ENCODE peak calls at places on chromosomes 12 and 14, in seven cellular contexts. One of them, this sample, is unnamed.

GRCh38 chr14:105315211-105315721 is 718 bp downstream of the PACS2 start:
- DNase-seq in naive thymus-derived CD4-positive, alpha-beta T cell: peak; percentile 72
- DNase-seq in effector memory CD4-positive, alpha-beta T cell: peak; percentile 55
- DNase-seq in prostate gland: peak; percentile 29
- DNase-seq in psoas muscle: peak; percentile 47
- DNase-seq in transverse colon: peak; percentile 66
- DNase-seq in hepatocyte: peak; percentile 66
- DNase-seq in this sample: no peak

GRCh38 chr12:117360222-117360550 is 1.2 kb downstream of the NOS1 start:
- DNase-seq in naive thymus-derived CD4-positive, alpha-beta T cell: no peak
- DNase-seq in effector memory CD4-positive, alpha-beta T cell: no peak
- DNase-seq in prostate gland: no peak
- DNase-seq in psoas muscle: no peak
- DNase-seq in transverse colon: no peak
- DNase-seq in hepatocyte: no peak
- DNase-seq in this sample: no peak

GRCh38 chr14:74978416-74978947 is 23.1 kb upstream of the PGF start:
- DNase-seq in naive thymus-derived CD4-positive, alpha-beta T cell: no peak
- DNase-seq in effector memory CD4-positive, alpha-beta T cell: no peak
- DNase-seq in prostate gland: no peak
- DNase-seq in psoas muscle: no peak
- DNase-seq in transverse colon: no peak
- DNase-seq in hepatocyte: no peak
- DNase-seq in this sample: no peak

GRCh38 chr14:61168126-61168525 is 113.0 kb downstream of the TMEM30B start:
- DNase-seq in naive thymus-derived CD4-positive, alpha-beta T cell: no peak
- DNase-seq in effector memory CD4-positive, alpha-beta T cell: no peak
- DNase-seq in prostate gland: no peak
- DNase-seq in psoas muscle: no peak
- DNase-seq in transverse colon: no peak
- DNase-seq in hepatocyte: no peak
- DNase-seq in this sample: no peak

GRCh38 chr12:87661770-87662402 is 367.3 kb downstream of the C12orf50 start:
- DNase-seq in naive thymus-derived CD4-positive, alpha-beta T cell: no peak
- DNase-seq in effector memory CD4-positive, alpha-beta T cell: no peak
- DNase-seq in prostate gland: no peak
- DNase-seq in psoas muscle: no peak
- DNase-seq in transverse colon: no peak
- DNase-seq in hepatocyte: no peak
- DNase-seq in this sample: no peak

GRCh38 chr14:96741151-96741977 is 55.8 kb upstream of the VRK1 start:
- DNase-seq in naive thymus-derived CD4-positive, alpha-beta T cell: peak; percentile 85
- DNase-seq in effector memory CD4-positive, alpha-beta T cell: peak; percentile 50
- DNase-seq in prostate gland: peak; percentile 23
- DNase-seq in psoas muscle: peak; percentile 45
- DNase-seq in transverse colon: peak; percentile 49
- DNase-seq in hepatocyte: peak; percentile 73
- DNase-seq in this sample: peak; percentile 25

GRCh38 chr14:100012928-100013327 is 52.3 kb upstream of the EVL start:
- DNase-seq in naive thymus-derived CD4-positive, alpha-beta T cell: no peak
- DNase-seq in effector memory CD4-positive, alpha-beta T cell: no peak
- DNase-seq in prostate gland: no peak
- DNase-seq in psoas muscle: no peak
- DNase-seq in transverse colon: no peak
- DNase-seq in hepatocyte: no peak
- DNase-seq in this sample: no peak

GRCh38 chr14:32329146-32329545 is at the start of gene AKAP6:
- DNase-seq in naive thymus-derived CD4-positive, alpha-beta T cell: no peak
- DNase-seq in effector memory CD4-positive, alpha-beta T cell: no peak
- DNase-seq in prostate gland: no peak
- DNase-seq in psoas muscle: no peak
- DNase-seq in transverse colon: no peak
- DNase-seq in hepatocyte: no peak
- DNase-seq in this sample: no peak

GRCh38 chr12:80412343-80412953 is 31.6 kb upstream of the PTPRQ start:
- DNase-seq in naive thymus-derived CD4-positive, alpha-beta T cell: no peak
- DNase-seq in effector memory CD4-positive, alpha-beta T cell: no peak
- DNase-seq in prostate gland: peak; percentile 25
- DNase-seq in psoas muscle: no peak
- DNase-seq in transverse colon: no peak
- DNase-seq in hepatocyte: peak; percentile 80
- DNase-seq in this sample: no peak

GRCh38 chr12:120247621-120248030 is 17.9 kb downstream of the PXN start:
- DNase-seq in naive thymus-derived CD4-positive, alpha-beta T cell: no peak
- DNase-seq in effector memory CD4-positive, alpha-beta T cell: no peak
- DNase-seq in prostate gland: no peak
- DNase-seq in psoas muscle: no peak
- DNase-seq in transverse colon: no peak
- DNase-seq in hepatocyte: no peak
- DNase-seq in this sample: no peak

GRCh38 chr12:666766-667308 is 3.6 kb upstream of the NINJ2 start:
- DNase-seq in naive thymus-derived CD4-positive, alpha-beta T cell: no peak
- DNase-seq in effector memory CD4-positive, alpha-beta T cell: no peak
- DNase-seq in prostate gland: no peak
- DNase-seq in psoas muscle: no peak
- DNase-seq in transverse colon: no peak
- DNase-seq in hepatocyte: no peak
- DNase-seq in this sample: no peak

GRCh38 chr12:111523587-111523986 is 75.5 kb downstream of the ATXN2 start:
- DNase-seq in naive thymus-derived CD4-positive, alpha-beta T cell: no peak
- DNase-seq in effector memory CD4-positive, alpha-beta T cell: no peak
- DNase-seq in prostate gland: no peak
- DNase-seq in psoas muscle: no peak
- DNase-seq in transverse colon: no peak
- DNase-seq in hepatocyte: no peak
- DNase-seq in this sample: no peak

GRCh38 chr12:54549774-54550451 is 512 bp downstream of the PDE1B start:
- DNase-seq in naive thymus-derived CD4-positive, alpha-beta T cell: peak; percentile 23
- DNase-seq in effector memory CD4-positive, alpha-beta T cell: no peak
- DNase-seq in prostate gland: no peak
- DNase-seq in psoas muscle: no peak
- DNase-seq in transverse colon: no peak
- DNase-seq in hepatocyte: no peak
- DNase-seq in this sample: no peak

GRCh38 chr12:23204933-23205778 is 580.2 kb downstream of the ETNK1 start:
- DNase-seq in naive thymus-derived CD4-positive, alpha-beta T cell: peak; percentile 23
- DNase-seq in effector memory CD4-positive, alpha-beta T cell: no peak
- DNase-seq in prostate gland: no peak
- DNase-seq in psoas muscle: no peak
- DNase-seq in transverse colon: no peak
- DNase-seq in hepatocyte: peak; percentile 63
- DNase-seq in this sample: peak; percentile 28

GRCh38 chr14:38171197-38171596 is 36.5 kb upstream of the SSTR1 start:
- DNase-seq in naive thymus-derived CD4-positive, alpha-beta T cell: no peak
- DNase-seq in effector memory CD4-positive, alpha-beta T cell: no peak
- DNase-seq in prostate gland: no peak
- DNase-seq in psoas muscle: no peak
- DNase-seq in transverse colon: no peak
- DNase-seq in hepatocyte: no peak
- DNase-seq in this sample: no peak

GRCh38 chr14:55124774-55125372 is 4.2 kb upstream of the LGALS3 start:
- DNase-seq in naive thymus-derived CD4-positive, alpha-beta T cell: no peak
- DNase-seq in effector memory CD4-positive, alpha-beta T cell: no peak
- DNase-seq in prostate gland: no peak
- DNase-seq in psoas muscle: no peak
- DNase-seq in transverse colon: no peak
- DNase-seq in hepatocyte: no peak
- DNase-seq in this sample: no peak

GRCh38 chr12:55720071-55720564 is at the start of gene RDH5:
- DNase-seq in naive thymus-derived CD4-positive, alpha-beta T cell: no peak
- DNase-seq in effector memory CD4-positive, alpha-beta T cell: no peak
- DNase-seq in prostate gland: no peak
- DNase-seq in psoas muscle: peak; percentile 75
- DNase-seq in transverse colon: peak; percentile 90
- DNase-seq in hepatocyte: peak; percentile 90
- DNase-seq in this sample: no peak

GRCh38 chr12:91203610-91204009 is 21.0 kb upstream of the DCN start:
- DNase-seq in naive thymus-derived CD4-positive, alpha-beta T cell: no peak
- DNase-seq in effector memory CD4-positive, alpha-beta T cell: no peak
- DNase-seq in prostate gland: no peak
- DNase-seq in psoas muscle: no peak
- DNase-seq in transverse colon: no peak
- DNase-seq in hepatocyte: no peak
- DNase-seq in this sample: no peak

DNA sequence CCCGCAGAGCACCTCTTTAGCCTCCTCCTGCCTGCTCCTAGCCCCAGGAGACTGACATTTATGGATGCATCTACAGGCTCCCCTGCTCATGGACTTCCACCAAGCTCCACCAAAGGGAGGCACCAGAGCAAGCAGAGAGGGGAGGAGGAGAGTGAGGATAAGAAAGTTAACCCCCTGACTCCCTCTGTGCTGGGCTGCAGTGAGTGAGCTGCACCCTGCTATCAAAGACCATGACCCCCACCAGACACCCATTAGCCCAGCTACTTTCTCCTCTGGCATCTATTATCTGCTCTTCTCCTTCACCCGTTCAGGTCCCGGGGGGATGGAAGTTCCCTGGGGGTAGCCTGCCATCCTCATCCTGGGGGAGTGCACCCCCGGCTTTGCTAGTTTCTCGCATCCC is 45.4 kb downstream of the FOXN3 start:
- DNase-seq in naive thymus-derived CD4-positive, alpha-beta T cell: no peak
- DNase-seq in effector memory CD4-positive, alpha-beta T cell: no peak
- DNase-seq in prostate gland: no peak
- DNase-seq in psoas muscle: no peak
- DNase-seq in transverse colon: no peak
- DNase-seq in hepatocyte: no peak
- DNase-seq in this sample: no peak
- H3K4me1 ChIP-seq in naive thymus-derived CD4-positive, alpha-beta T cell: no peaks in the 10 kb centered on the region
- H3K4me1 ChIP-seq in effector memory CD4-positive, alpha-beta T cell: peaks cover 2% of the 10 kb centered on the region
- H3K4me1 ChIP-seq in prostate gland: no peaks in the 10 kb centered on the region
- H3K4me1 ChIP-seq in psoas muscle: peaks cover 61% of the 10 kb centered on the region
- H3K4me1 ChIP-seq in transverse colon: peaks cover 43% of the 10 kb centered on the region
- H3K4me1 ChIP-seq in hepatocyte: peaks cover 31% of the 10 kb centered on the region
- H3K4me1 ChIP-seq in this sample: peaks cover 18% of the 10 kb centered on the region

DNA sequence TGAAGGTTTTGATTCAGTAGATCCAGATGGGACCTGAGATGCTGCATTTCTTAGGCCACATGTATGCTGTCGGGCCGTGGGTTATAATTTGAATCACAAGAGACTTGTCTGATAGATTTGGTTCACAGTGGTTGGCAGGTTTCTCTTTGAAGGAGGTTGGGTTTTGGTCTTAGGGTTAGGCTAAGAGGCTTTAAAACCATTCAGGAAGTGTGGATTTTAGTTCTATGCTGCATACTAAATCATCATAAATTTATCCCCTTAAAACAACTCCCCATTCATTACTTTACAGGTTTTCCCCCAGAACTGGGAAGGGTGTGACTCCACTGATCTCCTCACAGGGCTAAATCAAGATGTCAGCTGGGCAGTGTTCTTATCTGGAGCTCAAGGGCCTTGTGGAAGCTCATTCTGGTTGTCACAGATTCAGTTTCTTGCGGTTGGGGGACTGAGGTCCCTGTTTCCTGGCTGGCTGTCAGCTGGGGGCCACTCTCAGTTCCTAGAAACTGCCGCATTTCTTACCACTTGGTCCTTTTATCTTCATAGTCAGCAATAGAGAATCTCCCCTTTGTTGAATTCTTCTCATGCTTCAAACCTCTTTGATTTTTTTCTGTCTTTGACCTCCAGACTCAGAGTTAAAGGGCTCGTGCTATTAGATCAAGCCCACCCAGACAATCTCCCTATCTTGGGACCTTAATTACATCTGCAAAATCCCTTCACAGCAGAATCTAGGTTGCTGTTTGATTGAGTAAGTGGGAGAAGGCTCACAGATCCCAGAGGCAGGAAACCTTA is 20.6 kb upstream of the PCNX1 start:
- DNase-seq in naive thymus-derived CD4-positive, alpha-beta T cell: no peak
- DNase-seq in effector memory CD4-positive, alpha-beta T cell: no peak
- DNase-seq in prostate gland: no peak
- DNase-seq in psoas muscle: no peak
- DNase-seq in transverse colon: peak; percentile 63
- DNase-seq in hepatocyte: no peak
- DNase-seq in this sample: no peak
- H3K4me1 ChIP-seq in naive thymus-derived CD4-positive, alpha-beta T cell: peaks cover 62% of the 10 kb centered on the region
- H3K4me1 ChIP-seq in effector memory CD4-positive, alpha-beta T cell: peaks cover 77% of the 10 kb centered on the region
- H3K4me1 ChIP-seq in prostate gland: no peaks in the 10 kb centered on the region
- H3K4me1 ChIP-seq in psoas muscle: no peaks in the 10 kb centered on the region
- H3K4me1 ChIP-seq in transverse colon: peaks cover 12% of the 10 kb centered on the region
- H3K4me1 ChIP-seq in hepatocyte: no peaks in the 10 kb centered on the region
- H3K4me1 ChIP-seq in this sample: no peaks in the 10 kb centered on the region

GRCh38 chr14:68278568-68279436 is 459.2 kb downstream of the RAD51B start:
- DNase-seq in naive thymus-derived CD4-positive, alpha-beta T cell: no peak
- DNase-seq in effector memory CD4-positive, alpha-beta T cell: no peak
- DNase-seq in prostate gland: no peak
- DNase-seq in psoas muscle: no peak
- DNase-seq in transverse colon: no peak
- DNase-seq in hepatocyte: peak; percentile 28
- DNase-seq in this sample: no peak
- H3K4me1 ChIP-seq in naive thymus-derived CD4-positive, alpha-beta T cell: peaks cover 60% of the 10 kb centered on the region
- H3K4me1 ChIP-seq in effector memory CD4-positive, alpha-beta T cell: peaks cover 43% of the 10 kb centered on the region
- H3K4me1 ChIP-seq in prostate gland: no peaks in the 10 kb centered on the region
- H3K4me1 ChIP-seq in psoas muscle: peaks cover 11% of the 10 kb centered on the region
- H3K4me1 ChIP-seq in transverse colon: peaks cover 4% of the 10 kb centered on the region
- H3K4me1 ChIP-seq in hepatocyte: peaks cover 20% of the 10 kb centered on the region
- H3K4me1 ChIP-seq in this sample: peaks cover 18% of the 10 kb centered on the region

DNA sequence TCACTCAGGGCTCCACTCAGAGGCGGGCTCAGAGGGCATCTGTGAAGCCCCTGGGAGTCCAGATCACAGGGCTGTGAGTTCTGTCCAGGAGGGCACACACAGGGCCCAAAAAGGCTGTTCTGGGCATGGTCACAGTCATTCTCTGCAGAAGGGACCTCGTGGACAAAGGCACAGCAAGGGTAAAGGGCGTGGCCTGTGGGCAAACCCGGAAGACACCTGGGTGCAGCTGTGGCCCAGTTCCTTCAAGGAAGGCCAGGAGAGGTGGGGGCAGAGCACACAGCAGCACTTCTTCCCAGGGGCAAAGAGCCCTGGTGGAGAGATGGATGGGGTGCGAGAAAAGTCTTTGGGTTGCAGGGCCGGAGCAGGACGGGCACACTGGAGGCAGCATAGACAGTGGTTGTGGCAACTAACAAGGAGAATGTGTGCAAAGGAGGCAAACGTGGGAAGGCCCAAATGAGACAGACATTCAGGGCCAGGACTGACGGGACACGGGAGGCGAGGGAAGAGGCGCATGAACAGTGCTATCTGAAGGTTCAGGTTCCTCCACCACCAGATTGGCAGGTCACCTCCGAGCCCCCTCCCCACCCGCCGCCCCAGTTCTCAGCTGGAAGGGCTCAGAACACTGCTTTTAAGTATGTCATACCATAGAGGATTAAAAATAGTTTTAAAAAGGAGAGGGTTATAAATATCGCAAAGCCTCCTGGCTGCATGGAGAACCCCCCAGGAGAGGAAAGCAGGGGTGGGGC is 8.9 kb downstream of the CLMN start:
- DNase-seq in naive thymus-derived CD4-positive, alpha-beta T cell: no peak
- DNase-seq in effector memory CD4-positive, alpha-beta T cell: no peak
- DNase-seq in prostate gland: no peak
- DNase-seq in psoas muscle: no peak
- DNase-seq in transverse colon: peak; percentile 62
- DNase-seq in hepatocyte: no peak
- DNase-seq in this sample: no peak
- H3K4me1 ChIP-seq in naive thymus-derived CD4-positive, alpha-beta T cell: no peaks in the 10 kb centered on the region
- H3K4me1 ChIP-seq in effector memory CD4-positive, alpha-beta T cell: no peaks in the 10 kb centered on the region
- H3K4me1 ChIP-seq in prostate gland: peaks cover 6% of the 10 kb centered on the region
- H3K4me1 ChIP-seq in psoas muscle: peaks cover 6% of the 10 kb centered on the region
- H3K4me1 ChIP-seq in transverse colon: peaks cover 28% of the 10 kb centered on the region
- H3K4me1 ChIP-seq in hepatocyte: peaks cover 19% of the 10 kb centered on the region
- H3K4me1 ChIP-seq in this sample: peaks cover 29% of the 10 kb centered on the region

This sample was measured in heart right ventricle.